ENCODE peak calls at places on chromosome 20, in nine cellular contexts. K is CD8-positive, alpha-beta T cell; O is A673; J is mucosa of descending colon; Z is astrocyte; Q is vagina; Y is heart left ventricle; E is Panc1; P is progenitor cell of endocrine pancreas. R is an unnamed sample.
A peak's percentile ranks its signal among the peaks of the same experiment; 100 is the strongest.

GRCh38 chr20:62266340-62266739 is 28.0 kb downstream of the OSBPL2 start:
- DNase-seq in O (peak; percentile 18), K (no peak), J (no peak), P (no peak), Z (no peak), Q (no peak), Y (no peak), E (no peak), R (no peak)

GRCh38 chr20:23200413-23200812 is 114.3 kb upstream of the CD93 start:
- DNase-seq in K (no peak), J (no peak), Y (no peak), P (no peak), E (no peak), Q (no peak), Z (no peak), O (no peak), R (no peak)

GRCh38 chr20:12414446-12415274 is 497.0 kb downstream of the BTBD3 start:
- DNase-seq in K (no peak), O (no peak), P (no peak), Q (no peak), J (no peak), Y (no peak), Z (no peak), E (no peak), R (no peak)

GRCh38 chr20:603116-603640 is 6.9 kb downstream of the TCF15 start:
- DNase-seq in J (no peak), K (no peak), Y (peak; percentile 64), E (no peak), P (no peak), Q (no peak), Z (no peak), O (no peak), R (no peak)

GRCh38 chr20:57474816-57475215 is 50.1 kb downstream of the CTCFL start:
- DNase-seq in O (no peak), Q (no peak), P (no peak), J (no peak), E (no peak), Y (no peak), Z (no peak), K (no peak), R (no peak)

GRCh38 chr20:32678948-32679347 is 5.2 kb upstream of the C20orf203 start:
- DNase-seq in Z (peak; percentile 19), J (no peak), P (no peak), Y (peak; percentile 65), O (no peak), K (no peak), Q (no peak), E (no peak), R (no peak)

GRCh38 chr20:16945619-16946018 is 197.5 kb downstream of the OTOR start:
- DNase-seq in K (no peak), Y (no peak), P (no peak), Z (peak; percentile 9), E (no peak), Q (no peak), O (no peak), J (no peak), R (no peak)

GRCh38 chr20:48831702-48832422 is 4.1 kb upstream of the PREX1 start:
- DNase-seq in J (no peak), P (no peak), K (no peak), Q (no peak), O (peak; percentile 61), Y (peak; percentile 79), Z (no peak), E (no peak), R (peak; percentile 29)

GRCh38 chr20:23298926-23299672 is 51.5 kb upstream of the NXT1 start:
- DNase-seq in K (no peak), Z (no peak), O (no peak), P (no peak), Q (no peak), Y (no peak), E (no peak), J (no peak), R (no peak)

GRCh38 chr20:57159193-57159851 is 107.1 kb downstream of the BMP7 start:
- DNase-seq in O (no peak), P (no peak), Z (no peak), E (no peak), J (no peak), K (no peak), Q (no peak), Y (no peak), R (no peak)

GRCh38 chr20:61935926-61936700 is 129.6 kb downstream of the TAF4 start:
- DNase-seq in Y (peak; percentile 23), Q (no peak), P (no peak), K (no peak), J (no peak), O (no peak), E (no peak), Z (no peak), R (no peak)

GRCh38 chr20:49505518-49505917 is 23.1 kb upstream of the KCNB1 start:
- DNase-seq in Z (peak; percentile 67), K (no peak), Q (no peak), E (no peak), P (no peak), O (peak; percentile 70), J (no peak), Y (peak; percentile 43), R (no peak)

GRCh38 chr20:20002101-20002998 is 14.8 kb upstream of the NAA20 start:
- DNase-seq in J (no peak), E (no peak), O (peak; percentile 33), K (no peak), Z (no peak), P (no peak), Q (no peak), Y (no peak), R (no peak)

GRCh38 chr20:51143652-51144051 is 120.7 kb upstream of the KCNG1 start:
- DNase-seq in K (no peak), Z (no peak), E (no peak), Q (peak; percentile 32), Y (no peak), O (no peak), P (no peak), J (no peak), R (no peak)

GRCh38 chr20:51138576-51138975 is 115.7 kb upstream of the KCNG1 start:
- DNase-seq in Q (no peak), Z (no peak), E (no peak), J (no peak), Y (no peak), O (no peak), P (no peak), K (no peak), R (no peak)

GRCh38 chr20:51142448-51142847 is 119.5 kb upstream of the KCNG1 start:
- DNase-seq in Q (no peak), Z (no peak), O (no peak), P (no peak), K (no peak), Y (no peak), E (no peak), J (no peak), R (no peak)

GRCh38 chr20:51137461-51137860 is 114.6 kb upstream of the KCNG1 start:
- DNase-seq in Z (no peak), P (no peak), K (no peak), Y (no peak), O (no peak), E (no peak), Q (no peak), J (no peak), R (no peak)

GRCh38 chr20:51140671-51141070 is 117.8 kb upstream of the KCNG1 start:
- DNase-seq in Y (no peak), J (no peak), Z (no peak), O (no peak), E (no peak), P (no peak), Q (no peak), K (no peak), R (no peak)
- TF ChIP-seq CTCF in Y (no peak), J (no peak), Z (no peak), O (no peak), E (no peak), P (no peak), Q (no peak), K (no peak), R (no peak)

DNA sequence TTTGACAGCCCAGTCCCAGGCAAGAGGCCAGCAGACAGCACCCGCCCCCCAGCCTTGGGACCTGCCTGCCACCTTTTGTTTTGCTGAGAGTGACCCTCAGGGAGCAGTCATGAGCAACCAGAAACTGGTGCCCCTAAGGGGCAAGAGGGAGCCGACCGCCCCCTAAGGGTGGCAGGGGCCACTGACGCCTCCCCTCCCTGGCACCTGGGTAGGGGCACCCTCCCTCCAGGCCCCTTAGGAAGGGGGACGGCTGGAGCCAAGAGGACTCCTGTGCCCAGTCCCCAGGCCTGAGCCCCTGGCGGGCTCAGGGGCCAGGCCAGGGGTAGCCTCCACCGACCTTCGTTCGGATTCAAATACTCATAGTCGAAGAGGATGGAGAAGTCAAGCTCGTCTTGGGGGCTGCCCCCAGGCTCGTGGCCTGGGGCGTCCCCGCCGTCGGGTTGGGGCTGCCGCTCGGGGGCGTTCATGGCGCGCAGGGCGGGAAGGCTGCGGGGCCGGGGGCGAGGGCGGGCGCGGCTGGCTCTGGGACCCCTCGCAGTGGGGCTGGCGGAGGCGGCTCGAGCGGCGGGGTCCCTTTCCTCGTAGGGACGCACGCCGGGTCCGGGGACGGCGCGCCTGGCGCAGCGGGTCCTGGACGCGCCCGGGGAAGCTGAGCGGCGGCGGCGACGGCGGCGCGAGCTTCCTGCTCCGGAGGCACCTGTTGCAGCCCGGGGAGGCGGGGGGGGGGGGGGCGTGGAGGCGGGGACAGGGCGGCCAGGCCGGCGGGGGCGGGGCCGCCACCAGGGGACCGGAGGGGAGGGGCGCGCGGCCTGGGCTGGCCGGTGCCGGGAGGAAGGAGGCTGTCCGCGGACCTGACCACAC is at the start of gene NFATC2:
- DNase-seq in O (no peak), Y (peak; percentile 54), E (no peak), Z (no peak), Q (no peak), J (peak; percentile 78), K (peak; percentile 42), P (peak; percentile 37), R (no peak)
- TF ChIP-seq CTCF in O (peak; percentile 22), Y (no peak), E (peak; percentile 59), Z (no peak), Q (no peak), J (peak; percentile 4), K (peak; percentile 65), P (peak; percentile 46), R (peak; percentile 37)

GRCh38 chr20:54056762-54057639 is 13.4 kb downstream of the BCAS1 start:
- DNase-seq in P (no peak), Q (no peak), Z (no peak), Y (no peak), E (no peak), J (no peak), O (no peak), K (no peak), R (no peak)
- TF ChIP-seq CTCF in P (no peak), Q (no peak), Z (no peak), Y (no peak), E (peak; percentile 11), J (no peak), O (peak; percentile 37), K (no peak), R (no peak)

DNA sequence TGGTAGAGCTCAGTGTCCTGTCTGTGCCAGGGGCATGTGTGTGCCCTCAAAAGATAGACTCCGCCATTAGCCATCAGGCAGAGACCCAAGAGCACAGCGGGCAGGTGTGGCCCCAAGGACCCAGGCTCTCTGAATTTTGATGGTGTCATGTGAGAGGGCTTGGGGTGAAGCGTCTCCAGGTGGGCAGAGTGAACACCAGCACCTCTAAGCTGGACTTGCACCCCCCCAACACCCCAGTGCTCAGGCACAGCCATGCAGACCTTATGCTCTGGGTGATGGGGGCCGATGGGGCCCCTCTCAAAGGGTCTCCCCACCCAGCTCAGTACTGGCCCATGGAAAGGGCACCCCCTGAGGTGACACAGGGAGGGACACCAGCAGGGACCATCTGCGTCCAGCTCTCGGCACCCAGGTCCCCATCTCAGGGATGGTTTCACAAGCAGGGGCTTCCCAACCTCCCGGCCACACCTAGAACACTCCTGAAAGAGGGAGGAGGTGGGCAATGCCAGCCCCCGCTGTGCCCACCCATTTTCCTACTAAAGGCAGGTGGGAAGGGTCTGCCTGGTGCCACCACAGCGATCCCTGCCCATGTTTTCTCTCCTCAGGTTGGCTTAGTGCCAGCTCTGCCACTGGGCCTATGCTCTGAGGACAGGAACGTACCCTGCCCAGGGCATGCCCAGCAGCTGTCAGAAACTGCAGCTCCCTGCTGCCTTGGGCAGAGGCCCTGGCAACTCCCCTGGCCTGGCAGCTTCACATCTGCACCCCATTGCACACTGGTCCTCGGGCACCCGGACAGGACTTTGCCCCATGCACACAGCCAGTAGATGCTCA is 3.5 kb downstream of the CST7 start:
- DNase-seq in Y (no peak), J (no peak), Z (no peak), Q (peak; percentile 80), P (no peak), O (no peak), E (no peak), K (no peak), R (no peak)
- TF ChIP-seq CTCF in Y (no peak), J (no peak), Z (no peak), Q (no peak), P (no peak), O (no peak), E (no peak), K (no peak), R (no peak)

R was measured in retinal pigment epithelial cell.